ENCODE peak calls at places on chromosome 17, in eight cellular contexts. M is right lobe of liver, B is heart right ventricle, S is Caco-2, E is body of pancreas, H is pancreas, N is kidney epithelial cell, D is GM10248. P is an unnamed sample.

GRCh38 chr17:40091691-40092397 is 8.5 kb downstream of the NR1D1 start:
- DNase-seq in H (no peak), S (peak; percentile 38), N (no peak), E (peak; percentile 56), M (no peak), B (no peak), D (no peak), P (no peak)

GRCh38 chr17:81069084-81069645 is 34.2 kb downstream of the BAIAP2 start:
- DNase-seq in E (peak; percentile 85), M (peak; percentile 91), D (no peak), S (no peak), N (no peak), H (peak; percentile 59), B (no peak), P (no peak)

GRCh38 chr17:77441130-77441920 is 300.6 kb downstream of the SEC14L1 start:
- DNase-seq in M (no peak), S (no peak), N (no peak), B (no peak), E (no peak), D (peak; percentile 82), H (no peak), P (no peak)

GRCh38 chr17:21024024-21024423 is 18.8 kb downstream of the USP22 start:
- DNase-seq in S (no peak), M (peak; percentile 3), D (no peak), E (no peak), H (no peak), B (no peak), N (no peak), P (no peak)

GRCh38 chr17:60391419-60392041 is 403 bp downstream of the USP32 start:
- DNase-seq in M (no peak), N (no peak), E (no peak), H (peak; percentile 83), S (peak; percentile 88), B (no peak), D (no peak), P (no peak)

GRCh38 chr17:39921323-39921722 is 2.9 kb upstream of the GSDMB start:
- DNase-seq in E (no peak), N (no peak), S (no peak), H (no peak), M (no peak), B (no peak), D (peak; percentile 42), P (no peak)

GRCh38 chr17:19652595-19652994 is 4.0 kb downstream of the ALDH3A2 start:
- DNase-seq in S (no peak), D (no peak), M (peak; percentile 72), H (no peak), N (no peak), E (no peak), B (no peak), P (peak; percentile 44)

GRCh38 chr17:72365857-72366415 is 245.1 kb downstream of the SOX9 start:
- DNase-seq in B (no peak), M (no peak), S (peak; percentile 19), D (no peak), N (no peak), E (no peak), H (no peak), P (peak; percentile 84)

GRCh38 chr17:72811976-72812687 is 280.4 kb downstream of the SLC39A11 start:
- DNase-seq in E (no peak), M (no peak), S (no peak), D (no peak), N (no peak), H (no peak), B (no peak), P (peak; percentile 10)

GRCh38 chr17:74663566-74663965 is 40.0 kb upstream of the CD300E start:
- DNase-seq in B (no peak), S (no peak), E (no peak), D (no peak), M (no peak), H (no peak), N (no peak), P (no peak)

GRCh38 chr17:43880420-43880991 is 26.8 kb downstream of the MPP2 start:
- DNase-seq in S (peak; percentile 63), E (peak; percentile 82), D (peak; percentile 77), M (peak; percentile 65), B (no peak), H (peak; percentile 40), N (no peak), P (no peak)

GRCh38 chr17:74870512-74870911 is 2.3 kb downstream of the FDXR start:
- DNase-seq in E (no peak), H (no peak), D (no peak), B (no peak), S (no peak), M (peak; percentile 51), N (no peak), P (peak; percentile 74)

GRCh38 chr17:63035271-63035670 is 69.2 kb downstream of the TANC2 start:
- DNase-seq in H (no peak), B (no peak), D (no peak), M (no peak), E (no peak), N (peak; percentile 12), S (no peak), P (peak; percentile 95)

GRCh38 chr17:61294777-61295176 is 104.9 kb upstream of the TBX2 start:
- DNase-seq in E (no peak), M (no peak), B (no peak), N (peak; percentile 54), D (no peak), H (no peak), S (peak; percentile 27), P (peak; percentile 74)

GRCh38 chr17:7822126-7822525 is 11.9 kb upstream of the KDM6B start:
- DNase-seq in H (no peak), M (no peak), B (no peak), N (no peak), D (no peak), E (no peak), S (no peak), P (no peak)

GRCh38 chr17:7824021-7824924 is 9.7 kb upstream of the KDM6B start:
- DNase-seq in E (no peak), M (no peak), S (no peak), B (no peak), H (no peak), D (no peak), N (no peak), P (no peak)

GRCh38 chr17:7820231-7820630 is 13.8 kb upstream of the KDM6B start:
- DNase-seq in S (no peak), N (no peak), H (no peak), D (no peak), M (no peak), B (no peak), E (no peak), P (no peak)

GRCh38 chr17:7823581-7824001 is 10.4 kb upstream of the KDM6B start:
- DNase-seq in S (no peak), B (no peak), D (no peak), N (no peak), H (no peak), E (no peak), M (no peak), P (no peak)

DNA sequence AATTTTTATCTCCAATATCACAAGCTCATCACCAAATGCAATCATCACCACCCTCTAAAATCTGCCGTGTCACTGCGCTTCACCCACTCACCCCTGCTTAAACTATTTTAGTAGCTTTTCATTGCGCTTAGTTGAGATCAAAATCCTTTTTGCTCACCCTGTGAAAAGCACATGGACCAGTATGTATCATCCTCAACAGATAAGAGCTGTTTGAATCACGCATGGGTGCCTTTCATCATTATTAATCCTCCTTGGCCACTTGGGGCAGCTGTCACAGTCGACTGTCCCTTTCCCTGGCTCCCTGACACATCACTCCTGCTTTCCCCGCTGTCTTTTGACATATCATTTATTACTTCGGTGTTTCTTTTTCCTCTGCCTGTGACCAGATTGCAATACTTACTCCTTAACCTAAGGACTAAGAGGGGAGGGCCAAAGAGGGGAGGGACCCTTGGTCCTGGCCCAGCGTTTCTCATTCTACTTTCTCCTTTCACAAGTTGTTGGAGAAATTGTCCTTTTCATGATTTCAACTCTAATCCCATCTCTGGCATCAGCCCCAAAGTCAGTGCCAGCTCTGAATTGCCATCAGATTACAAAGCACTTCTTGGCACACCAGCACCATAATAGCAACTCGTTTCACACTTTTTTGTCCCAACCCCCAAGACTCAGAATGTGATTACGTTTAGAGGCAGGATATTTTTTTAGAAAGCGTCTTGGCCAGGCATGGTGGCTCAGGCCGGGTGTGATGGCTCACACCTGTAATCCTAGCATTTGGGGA is 8.6 kb upstream of the KDM6B start:
- DNase-seq in D (no peak), H (no peak), B (no peak), N (no peak), E (no peak), M (no peak), S (no peak), P (no peak)
- TF ChIP-seq CTCF in D (no peak), H (no peak), B (peak; percentile 27), N (no peak), E (no peak), M (peak; percentile 15), S (no peak), P (no peak)

GRCh38 chr17:794876-795275 is 12.7 kb downstream of the MRM3 start:
- DNase-seq in N (no peak), M (peak; percentile 81), D (peak; percentile 72), H (peak; percentile 91), E (peak; percentile 99), S (peak; percentile 31), B (peak; percentile 88), P (peak; percentile 75)
- TF ChIP-seq CTCF in N (peak; percentile 84), M (peak; percentile 76), D (peak; percentile 58), H (peak; percentile 75), E (peak; percentile 98), S (peak; percentile 12), B (peak; percentile 95), P (peak; percentile 61)

DNA sequence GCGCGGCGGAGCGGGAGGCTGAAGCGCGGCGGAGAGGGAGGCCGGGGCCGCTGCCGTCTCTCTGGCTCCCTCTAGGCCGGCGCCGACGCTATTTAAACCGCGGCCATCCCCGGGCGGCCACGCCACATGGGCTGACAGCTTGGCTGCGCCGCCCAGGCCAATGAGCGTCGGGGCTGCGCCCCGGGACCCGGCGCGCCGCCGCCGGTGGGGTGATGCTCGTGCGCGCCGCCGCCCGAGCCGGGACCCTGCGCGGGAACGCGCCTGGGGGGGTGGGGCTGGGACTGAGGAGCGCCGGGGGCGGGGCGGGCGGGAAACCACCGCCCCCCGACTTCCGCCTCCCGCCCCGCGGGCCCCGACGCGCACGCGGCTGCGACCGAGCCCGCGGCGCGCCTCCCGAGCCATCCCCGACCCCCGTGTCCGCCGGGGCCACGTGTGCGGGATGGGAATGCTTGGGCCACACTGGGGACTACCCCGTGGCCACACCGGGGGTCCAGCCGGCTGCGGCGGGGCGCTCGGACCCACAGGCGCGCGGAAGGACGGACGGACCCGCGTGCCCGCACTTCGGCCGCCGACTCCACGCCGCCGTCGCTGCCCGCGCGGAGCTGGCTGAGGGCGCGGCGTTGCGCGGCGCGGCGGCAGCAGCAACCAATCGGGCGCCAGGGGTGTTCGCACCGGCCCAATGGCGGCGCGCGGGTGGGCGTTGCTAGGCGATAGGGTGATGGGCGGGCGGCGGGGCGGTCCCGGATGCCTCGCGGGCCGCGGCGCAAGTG is at the start of gene FASN:
- DNase-seq in M (peak; percentile 97), D (peak; percentile 100), E (peak; percentile 96), B (peak; percentile 94), N (peak; percentile 66), S (peak; percentile 98), H (peak; percentile 92), P (peak; percentile 93)
- TF ChIP-seq CTCF in M (peak; percentile 26), D (peak; percentile 64), E (peak; percentile 60), B (peak; percentile 65), N (peak; percentile 36), S (peak; percentile 59), H (no peak), P (peak; percentile 27)

GRCh38 chr17:79573196-79573929 is 37.5 kb downstream of the RBFOX3 start:
- DNase-seq in H (no peak), B (no peak), S (no peak), D (no peak), M (no peak), E (no peak), N (peak; percentile 41), P (peak; percentile 1)
- TF ChIP-seq CTCF in H (no peak), B (no peak), S (no peak), D (no peak), M (no peak), E (no peak), N (no peak), P (no peak)

P was measured in fibroblast of mammary gland.